ENCODE peak calls at places on chromosomes 12 and 14, in ten cellular contexts. J is fibroblast of lung; N is fibroblast of pulmonary artery; S is activated T-helper 1 cell treated with anti-CD3 and anti-CD28 coated beads, Interleukin-2, amount 50 U/mL, for 16 hours; P is erythroblast; Q is testis; F is stimulated activated CD4-positive, alpha-beta T cell treated with anti-CD3 and anti-CD28 coated beads, Interleukin-4, amount 100 ng/mL, for 1 hour; T is activated CD8-positive, alpha-beta memory T cell treated with anti-CD3 and anti-CD28 coated beads for 1 hour; A is keratinocyte; K is NCI-H1105. V is an unnamed sample.

GRCh38 chr12:73863541-73863940 is 674.1 kb upstream of the ATXN7L3B start:
- DNase-seq in J (no peak), N (peak; percentile 34), S (no peak), P (no peak), Q (no peak), F (no peak), T (no peak), A (peak; percentile 13), K (no peak), V (no peak)

GRCh38 chr12:39441189-39441962 is 1.5 kb downstream of the KIF21A start:
- DNase-seq in J (no peak), N (no peak), S (no peak), P (no peak), Q (no peak), F (no peak), T (no peak), A (no peak), K (no peak), V (no peak)

GRCh38 chr14:55699131-55700057 is 119.4 kb downstream of the KTN1 start:
- DNase-seq in J (peak; percentile 31), N (peak; percentile 87), S (no peak), P (no peak), Q (no peak), F (no peak), T (no peak), A (no peak), K (no peak), V (no peak)

GRCh38 chr12:41277019-41277770 is 89.1 kb downstream of the PDZRN4 start:
- DNase-seq in J (peak; percentile 65), N (peak; percentile 69), S (no peak), P (peak; percentile 39), Q (peak; percentile 30), F (no peak), T (no peak), A (no peak), K (peak; percentile 71), V (no peak)

GRCh38 chr14:53153702-53154112 is 584 bp upstream of the DDHD1 start:
- DNase-seq in J (no peak), N (no peak), S (peak; percentile 3), P (no peak), Q (no peak), F (no peak), T (no peak), A (no peak), K (no peak), V (no peak)

GRCh38 chr12:3604750-3605638 is 114.0 kb downstream of the PRMT8 start:
- DNase-seq in J (no peak), N (peak; percentile 3), S (no peak), P (no peak), Q (peak; percentile 74), F (no peak), T (no peak), A (no peak), K (peak; percentile 88), V (no peak)

GRCh38 chr12:129304532-129304931 is 451.3 kb downstream of the GLT1D1 start:
- DNase-seq in J (no peak), N (no peak), S (no peak), P (no peak), Q (no peak), F (no peak), T (no peak), A (no peak), K (no peak), V (no peak)

GRCh38 chr12:124577374-124577773 is 10.0 kb upstream of the NCOR2 start:
- DNase-seq in J (no peak), N (no peak), S (no peak), P (no peak), Q (no peak), F (no peak), T (no peak), A (no peak), K (no peak), V (no peak)

GRCh38 chr14:36663404-36664321 is 2.0 kb downstream of the PAX9 start:
- DNase-seq in J (no peak), N (no peak), S (no peak), P (no peak), Q (no peak), F (no peak), T (no peak), A (no peak), K (no peak), V (no peak)

GRCh38 chr12:27524839-27525238 is 833 bp downstream of the PPFIBP1 start:
- DNase-seq in J (peak; percentile 60), N (peak; percentile 57), S (no peak), P (no peak), Q (peak; percentile 49), F (no peak), T (no peak), A (no peak), K (no peak), V (no peak)

GRCh38 chr12:88413561-88414095 is 166.6 kb downstream of the KITLG start:
- DNase-seq in J (no peak), N (no peak), S (no peak), P (no peak), Q (no peak), F (no peak), T (no peak), A (no peak), K (no peak), V (no peak)

GRCh38 chr12:124032265-124032886 is 59.4 kb downstream of the ZNF664 start:
- DNase-seq in J (peak; percentile 79), N (peak; percentile 83), S (no peak), P (peak; percentile 38), Q (peak; percentile 75), F (no peak), T (no peak), A (no peak), K (peak; percentile 25), V (peak; percentile 37)

GRCh38 chr14:76908834-76909233 is 82.6 kb downstream of the LRRC74A start:
- DNase-seq in J (no peak), N (no peak), S (no peak), P (no peak), Q (no peak), F (no peak), T (no peak), A (no peak), K (no peak), V (no peak)

GRCh38 chr12:7361271-7361670 is 57.4 kb downstream of the ACSM4 start:
- DNase-seq in J (no peak), N (no peak), S (no peak), P (no peak), Q (no peak), F (no peak), T (no peak), A (no peak), K (no peak), V (no peak)

GRCh38 chr14:69260246-69260978 is 454 bp downstream of the GALNT16 start:
- DNase-seq in J (peak; percentile 25), N (no peak), S (no peak), P (peak; percentile 20), Q (no peak), F (no peak), T (no peak), A (no peak), K (peak; percentile 25), V (no peak)